ENCODE peak calls at places on chromosomes 11 and 22, in five cellular contexts. One of them, this sample, is unnamed. For H3K9me3, the result is how much of the 10 kb centered on the place peaks cover.

GRCh38 chr11:113408206-113408605 is 20.6 kb downstream of the ANKK1 start:
- DNase-seq in K562: no peak
- DNase-seq in GM23248: no peak
- DNase-seq in endothelial cell of umbilical vein: no peak
- DNase-seq in mammary epithelial cell: no peak
- DNase-seq in this sample: no peak

GRCh38 chr11:59291228-59291627 is 67.5 kb upstream of the OR5AN1 start:
- DNase-seq in K562: no peak
- DNase-seq in endothelial cell of umbilical vein: no peak
- DNase-seq in GM23248: no peak
- DNase-seq in mammary epithelial cell: no peak
- DNase-seq in this sample: no peak

GRCh38 chr22:50498322-50498861 is 9.1 kb downstream of the LMF2 start:
- DNase-seq in K562: peak
- DNase-seq in mammary epithelial cell: peak
- DNase-seq in GM23248: peak
- DNase-seq in endothelial cell of umbilical vein: peak
- DNase-seq in this sample: peak

GRCh38 chr11:8056810-8057463 is 24.1 kb upstream of the TUB start:
- DNase-seq in mammary epithelial cell: no peak
- DNase-seq in GM23248: peak
- DNase-seq in endothelial cell of umbilical vein: no peak
- DNase-seq in K562: no peak
- DNase-seq in this sample: no peak

GRCh38 chr22:21981874-21982273 is 713 bp downstream of the TOP3B start:
- DNase-seq in mammary epithelial cell: peak
- DNase-seq in K562: peak
- DNase-seq in GM23248: peak
- DNase-seq in endothelial cell of umbilical vein: no peak
- DNase-seq in this sample: no peak

GRCh38 chr22:40261783-40262182 is 84.1 kb downstream of the TNRC6B start:
- DNase-seq in K562: no peak
- DNase-seq in mammary epithelial cell: no peak
- DNase-seq in GM23248: no peak
- DNase-seq in endothelial cell of umbilical vein: no peak
- DNase-seq in this sample: no peak

GRCh38 chr22:47357493-47357892 is 595.0 kb downstream of the TBC1D22A start:
- DNase-seq in K562: no peak
- DNase-seq in endothelial cell of umbilical vein: no peak
- DNase-seq in GM23248: no peak
- DNase-seq in mammary epithelial cell: no peak
- DNase-seq in this sample: no peak

GRCh38 chr11:69270929-69271328 is 23.0 kb upstream of the MYEOV start:
- DNase-seq in GM23248: no peak
- DNase-seq in K562: no peak
- DNase-seq in mammary epithelial cell: no peak
- DNase-seq in endothelial cell of umbilical vein: no peak
- DNase-seq in this sample: no peak

GRCh38 chr11:118910309-118911112 is 15.2 kb downstream of the BCL9L start:
- DNase-seq in mammary epithelial cell: peak
- DNase-seq in GM23248: peak
- DNase-seq in K562: peak
- DNase-seq in endothelial cell of umbilical vein: peak
- DNase-seq in this sample: no peak

GRCh38 chr22:45163074-45163416 is 680 bp upstream of the NUP50 start:
- DNase-seq in endothelial cell of umbilical vein: no peak
- DNase-seq in GM23248: peak
- DNase-seq in K562: peak
- DNase-seq in mammary epithelial cell: peak
- DNase-seq in this sample: peak

GRCh38 chr22:36753120-36753802 is 22.7 kb downstream of the IFT27 start:
- DNase-seq in K562: no peak
- DNase-seq in GM23248: peak
- DNase-seq in mammary epithelial cell: peak
- DNase-seq in endothelial cell of umbilical vein: no peak
- DNase-seq in this sample: no peak

GRCh38 chr22:29313126-29314071 is 2.1 kb downstream of the RASL10A start:
- DNase-seq in GM23248: peak
- DNase-seq in endothelial cell of umbilical vein: peak
- DNase-seq in K562: peak
- DNase-seq in mammary epithelial cell: no peak
- DNase-seq in this sample: no peak

GRCh38 chr22:23216331-23217170 is 36.2 kb downstream of the BCR start:
- DNase-seq in endothelial cell of umbilical vein: no peak
- DNase-seq in mammary epithelial cell: no peak
- DNase-seq in GM23248: no peak
- DNase-seq in K562: peak
- DNase-seq in this sample: peak

GRCh38 chr11:8022876-8023275 is 35.7 kb downstream of the EIF3F start:
- DNase-seq in mammary epithelial cell: no peak
- DNase-seq in GM23248: no peak
- DNase-seq in endothelial cell of umbilical vein: no peak
- DNase-seq in K562: no peak
- DNase-seq in this sample: no peak

GRCh38 chr11:107827041-107827440 is 31.5 kb downstream of the SLC35F2 start:
- DNase-seq in GM23248: no peak
- DNase-seq in endothelial cell of umbilical vein: no peak
- DNase-seq in mammary epithelial cell: no peak
- DNase-seq in K562: no peak
- DNase-seq in this sample: no peak

GRCh38 chr11:64229959-64230208 is 464 bp upstream of the DNAJC4 start:
- DNase-seq in mammary epithelial cell: no peak
- DNase-seq in endothelial cell of umbilical vein: no peak
- DNase-seq in K562: no peak
- DNase-seq in GM23248: no peak
- DNase-seq in this sample: no peak

GRCh38 chr11:120073196-120073595 is 64.7 kb downstream of the TRIM29 start:
- DNase-seq in K562: no peak
- DNase-seq in endothelial cell of umbilical vein: no peak
- DNase-seq in mammary epithelial cell: no peak
- DNase-seq in GM23248: no peak
- DNase-seq in this sample: no peak

GRCh38 chr22:46672731-46673130 is 52.5 kb downstream of the GRAMD4 start:
- DNase-seq in endothelial cell of umbilical vein: no peak
- DNase-seq in mammary epithelial cell: no peak
- DNase-seq in K562: no peak
- DNase-seq in GM23248: peak
- DNase-seq in this sample: peak

GRCh38 chr22:19643448-19644313 is 70.6 kb upstream of the SEPTIN5 start:
- DNase-seq in endothelial cell of umbilical vein: peak
- DNase-seq in GM23248: no peak
- DNase-seq in mammary epithelial cell: no peak
- DNase-seq in K562: peak
- DNase-seq in this sample: no peak

GRCh38 chr11:77525455-77526091 is 51.7 kb upstream of the PAK1 start:
- DNase-seq in K562: no peak
- DNase-seq in mammary epithelial cell: no peak
- DNase-seq in endothelial cell of umbilical vein: no peak
- DNase-seq in GM23248: peak
- DNase-seq in this sample: peak

GRCh38 chr11:22508691-22509090 is 116.9 kb downstream of the FANCF start:
- DNase-seq in K562: no peak
- DNase-seq in endothelial cell of umbilical vein: no peak
- DNase-seq in mammary epithelial cell: no peak
- DNase-seq in GM23248: no peak
- DNase-seq in this sample: no peak

GRCh38 chr11:69230856-69231425 is 63.0 kb upstream of the MYEOV start:
- DNase-seq in mammary epithelial cell: no peak
- DNase-seq in endothelial cell of umbilical vein: no peak
- DNase-seq in GM23248: no peak
- DNase-seq in K562: no peak
- DNase-seq in this sample: no peak

GRCh38 chr22:29816128-29816527 is 21.9 kb downstream of the ASCC2 start:
- DNase-seq in endothelial cell of umbilical vein: no peak
- DNase-seq in GM23248: peak
- DNase-seq in K562: no peak
- DNase-seq in mammary epithelial cell: no peak
- DNase-seq in this sample: no peak

GRCh38 chr11:1111545-1112212 is 37.0 kb downstream of the MUC2 start:
- DNase-seq in GM23248: no peak
- DNase-seq in K562: no peak
- DNase-seq in mammary epithelial cell: no peak
- DNase-seq in endothelial cell of umbilical vein: no peak
- DNase-seq in this sample: no peak

GRCh38 chr11:9550209-9550628 is 23.3 kb upstream of the WEE1 start:
- DNase-seq in GM23248: no peak
- DNase-seq in endothelial cell of umbilical vein: no peak
- DNase-seq in K562: no peak
- DNase-seq in mammary epithelial cell: no peak
- DNase-seq in this sample: no peak

GRCh38 chr11:28728666-28729065 is 620.5 kb downstream of the METTL15 start:
- DNase-seq in GM23248: no peak
- DNase-seq in mammary epithelial cell: no peak
- DNase-seq in K562: no peak
- DNase-seq in endothelial cell of umbilical vein: no peak
- DNase-seq in this sample: no peak

GRCh38 chr11:67053896-67054850 is 2.5 kb upstream of the RHOD start:
- DNase-seq in endothelial cell of umbilical vein: peak
- DNase-seq in K562: peak
- DNase-seq in mammary epithelial cell: peak
- DNase-seq in GM23248: peak
- DNase-seq in this sample: peak

GRCh38 chr22:37501610-37502341 is 15.6 kb upstream of the MFNG start:
- DNase-seq in mammary epithelial cell: peak
- DNase-seq in endothelial cell of umbilical vein: peak
- DNase-seq in GM23248: peak
- DNase-seq in K562: peak
- DNase-seq in this sample: no peak

GRCh38 chr11:35927730-35928129 is 16.1 kb upstream of the LDLRAD3 start:
- DNase-seq in K562: no peak
- DNase-seq in GM23248: peak
- DNase-seq in mammary epithelial cell: peak
- DNase-seq in endothelial cell of umbilical vein: no peak
- DNase-seq in this sample: no peak

DNA sequence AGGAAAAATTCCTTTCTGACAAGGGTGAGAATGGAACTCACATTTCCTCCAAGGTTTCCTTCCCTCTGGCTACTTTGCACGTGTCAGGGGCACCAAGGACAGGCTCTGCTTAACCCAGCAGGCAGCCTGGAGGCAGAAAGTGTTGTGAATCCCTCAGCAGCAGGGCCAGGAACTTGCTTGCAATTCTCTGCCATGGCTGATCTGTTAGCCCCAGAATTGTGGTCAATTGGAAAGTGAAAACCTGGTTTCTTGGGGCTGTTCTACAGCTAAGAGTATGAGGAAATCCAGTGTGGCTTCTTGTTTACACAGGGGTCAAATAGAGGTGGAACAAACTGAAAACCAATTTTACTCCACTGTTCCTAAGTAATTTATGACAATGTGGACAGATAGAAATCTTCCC is 38.3 kb upstream of the CEP295 start:
- DNase-seq in GM23248: no peak
- DNase-seq in endothelial cell of umbilical vein: no peak
- DNase-seq in mammary epithelial cell: no peak
- DNase-seq in K562: no peak
- DNase-seq in this sample: no peak
- H2AFZ ChIP-seq in GM23248: no peak
- H2AFZ ChIP-seq in endothelial cell of umbilical vein: no peak
- H2AFZ ChIP-seq in mammary epithelial cell: no peak
- H2AFZ ChIP-seq in K562: no peak
- H2AFZ ChIP-seq in this sample: no peak

DNA sequence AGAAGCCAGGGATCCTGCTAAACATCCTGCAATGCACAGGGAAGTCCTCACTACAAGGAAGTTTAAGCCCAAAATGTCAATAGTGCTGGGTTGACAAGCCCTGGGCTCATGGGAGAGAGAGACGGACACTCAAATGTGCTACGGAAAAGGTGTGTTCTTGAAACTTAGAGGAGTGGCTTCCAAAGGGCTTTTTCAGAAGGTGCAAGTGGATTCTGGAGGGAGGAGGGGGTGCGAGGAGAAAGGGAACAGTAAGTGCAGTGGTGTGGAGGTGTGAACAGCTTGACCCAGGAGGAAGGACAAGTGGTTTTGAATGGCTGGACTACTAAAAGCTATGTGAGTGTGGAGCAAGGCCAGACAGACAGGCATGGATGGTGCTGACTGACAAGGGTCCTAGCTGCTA is 50.4 kb upstream of the CECR2 start:
- DNase-seq in mammary epithelial cell: no peak
- DNase-seq in endothelial cell of umbilical vein: no peak
- DNase-seq in GM23248: no peak
- DNase-seq in K562: no peak
- DNase-seq in this sample: no peak
- H3K9me3 ChIP-seq in mammary epithelial cell: under half
- H3K9me3 ChIP-seq in endothelial cell of umbilical vein: under half
- H3K9me3 ChIP-seq in GM23248: under half
- H3K9me3 ChIP-seq in K562: under half
- H3K9me3 ChIP-seq in this sample: under half

DNA sequence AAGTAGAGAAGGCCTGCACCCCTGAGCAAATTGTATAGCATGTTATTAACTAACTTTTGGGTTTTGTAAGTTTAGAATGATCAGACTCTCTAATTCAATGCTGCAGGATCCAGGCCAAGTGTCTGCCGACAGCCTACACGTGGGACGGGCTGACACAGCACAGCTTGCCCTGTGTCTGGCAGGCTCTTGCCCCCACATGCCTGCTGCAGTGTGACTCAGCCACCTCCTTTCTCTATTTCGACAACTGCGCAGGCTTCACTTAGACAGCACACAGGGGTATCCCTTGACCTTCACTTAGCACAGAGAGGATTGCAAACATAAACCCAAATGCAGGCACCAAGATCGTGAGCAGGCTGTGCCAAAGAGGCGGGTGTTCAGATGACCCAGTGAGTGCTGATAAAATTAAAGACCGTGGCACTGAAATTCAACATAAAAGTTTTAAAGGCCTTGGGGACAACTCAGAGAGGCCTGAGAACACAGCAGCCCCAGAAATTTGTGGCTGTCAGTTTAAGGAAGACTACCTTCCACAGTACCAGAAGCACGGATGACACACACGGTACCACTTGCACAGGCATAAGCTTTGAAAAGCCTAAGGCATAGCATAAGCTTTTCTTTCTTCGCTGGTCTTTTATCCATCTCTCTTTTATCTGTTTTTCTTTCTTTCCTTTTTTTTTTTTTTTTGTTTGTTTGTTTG is 37.8 kb downstream of the SCN3B start:
- DNase-seq in K562: no peak
- DNase-seq in GM23248: peak
- DNase-seq in mammary epithelial cell: peak
- DNase-seq in endothelial cell of umbilical vein: no peak
- DNase-seq in this sample: no peak
- H3K4me2 ChIP-seq in K562: no peak
- H3K4me2 ChIP-seq in GM23248: peak
- H3K4me2 ChIP-seq in mammary epithelial cell: peak
- H3K4me2 ChIP-seq in endothelial cell of umbilical vein: no peak
- H3K4me2 ChIP-seq in this sample: no peak

GRCh38 chr11:117888140-117888561 is 11.7 kb upstream of the FXYD6 start:
- DNase-seq in K562: no peak
- DNase-seq in GM23248: no peak
- DNase-seq in endothelial cell of umbilical vein: no peak
- DNase-seq in mammary epithelial cell: no peak
- DNase-seq in this sample: no peak
- H2AFZ ChIP-seq in K562: no peak
- H2AFZ ChIP-seq in GM23248: no peak
- H2AFZ ChIP-seq in endothelial cell of umbilical vein: no peak
- H2AFZ ChIP-seq in mammary epithelial cell: no peak
- H2AFZ ChIP-seq in this sample: no peak